ENCODE peak calls at places on chromosome 1, in seven cellular contexts. One of them, this sample, is unnamed.

GRCh38 chr1:219514728-219515127 is 98.2 kb downstream of the ZC3H11B start:
- ATAC-seq in PC-3: no peak
- ATAC-seq in gastroesophageal sphincter: no peak
- ATAC-seq in effector memory CD8-positive, alpha-beta T cell: no peak
- ATAC-seq in natural killer cell: no peak
- ATAC-seq in left ventricle myocardium superior: peak
- ATAC-seq in CD4-positive, alpha-beta T cell: no peak
- ATAC-seq in this sample: no peak

GRCh38 chr1:205668951-205669340 is 11.4 kb downstream of the SLC45A3 start:
- ATAC-seq in CD4-positive, alpha-beta T cell: no peak
- ATAC-seq in PC-3: no peak
- ATAC-seq in left ventricle myocardium superior: no peak
- ATAC-seq in gastroesophageal sphincter: no peak
- ATAC-seq in effector memory CD8-positive, alpha-beta T cell: peak
- ATAC-seq in natural killer cell: peak
- ATAC-seq in this sample: peak

GRCh38 chr1:231176421-231176820 is 14.6 kb downstream of the TRIM67 start:
- ATAC-seq in natural killer cell: no peak
- ATAC-seq in effector memory CD8-positive, alpha-beta T cell: no peak
- ATAC-seq in left ventricle myocardium superior: no peak
- ATAC-seq in gastroesophageal sphincter: no peak
- ATAC-seq in CD4-positive, alpha-beta T cell: no peak
- ATAC-seq in PC-3: no peak
- ATAC-seq in this sample: no peak

GRCh38 chr1:13664451-13664850 is 35.5 kb upstream of the PRDM2 start:
- ATAC-seq in PC-3: no peak
- ATAC-seq in left ventricle myocardium superior: no peak
- ATAC-seq in natural killer cell: no peak
- ATAC-seq in effector memory CD8-positive, alpha-beta T cell: no peak
- ATAC-seq in gastroesophageal sphincter: no peak
- ATAC-seq in CD4-positive, alpha-beta T cell: no peak
- ATAC-seq in this sample: no peak

GRCh38 chr1:203625623-203626189 is 926 bp upstream of the ATP2B4 start:
- ATAC-seq in effector memory CD8-positive, alpha-beta T cell: peak
- ATAC-seq in left ventricle myocardium superior: peak
- ATAC-seq in natural killer cell: peak
- ATAC-seq in CD4-positive, alpha-beta T cell: peak
- ATAC-seq in PC-3: peak
- ATAC-seq in gastroesophageal sphincter: no peak
- ATAC-seq in this sample: peak

GRCh38 chr1:206002833-206003532 is at the start of gene RAB7B:
- ATAC-seq in CD4-positive, alpha-beta T cell: no peak
- ATAC-seq in PC-3: peak
- ATAC-seq in natural killer cell: no peak
- ATAC-seq in left ventricle myocardium superior: peak
- ATAC-seq in gastroesophageal sphincter: peak
- ATAC-seq in effector memory CD8-positive, alpha-beta T cell: no peak
- ATAC-seq in this sample: no peak

GRCh38 chr1:174074757-174075156 is 52.6 kb upstream of the RC3H1 start:
- ATAC-seq in CD4-positive, alpha-beta T cell: no peak
- ATAC-seq in left ventricle myocardium superior: no peak
- ATAC-seq in gastroesophageal sphincter: no peak
- ATAC-seq in PC-3: no peak
- ATAC-seq in effector memory CD8-positive, alpha-beta T cell: no peak
- ATAC-seq in natural killer cell: no peak
- ATAC-seq in this sample: no peak

GRCh38 chr1:168135982-168136708 is 585 bp downstream of the GPR161 start:
- ATAC-seq in PC-3: peak
- ATAC-seq in gastroesophageal sphincter: peak
- ATAC-seq in natural killer cell: peak
- ATAC-seq in left ventricle myocardium superior: peak
- ATAC-seq in effector memory CD8-positive, alpha-beta T cell: peak
- ATAC-seq in CD4-positive, alpha-beta T cell: peak
- ATAC-seq in this sample: peak

This sample was measured in stimulated activated memory B cell treated with anti-CD40 and anti-IgM and Interleukin-4, amounts not matched to agents 10 μg/mL and 1 μg/mL and 100 μg/mL, for 72 hours.